ENCODE peak calls at places on chromosomes 16 and 17, in six cellular contexts. C is heart left ventricle; W is GM23338; L is esophagus squamous epithelium; N is CD8-positive, alpha-beta T cell; V is breast epithelium. P is an unnamed sample. For H3K4me1, the result is how much of the 10 kb centered on the place peaks cover.

GRCh38 chr17:180380-181212 is 854 bp downstream of the DOC2B start:
- DNase-seq in W (peak), N (peak), L (no peak), V (no peak), C (peak), P (peak)

GRCh38 chr17:61517265-61517664 is 65.0 kb downstream of the TBX4 start:
- DNase-seq in V (no peak), N (no peak), W (no peak), L (no peak), C (no peak), P (no peak)

GRCh38 chr17:82486186-82487084 is 27.9 kb downstream of the NARF start:
- DNase-seq in W (no peak), N (peak), L (no peak), V (no peak), C (no peak), P (no peak)

GRCh38 chr17:74478369-74479100 is 12.1 kb downstream of the CD300A start:
- DNase-seq in C (no peak), N (peak), W (no peak), V (no peak), L (no peak), P (peak)

GRCh38 chr17:41666336-41666680 is 22.4 kb upstream of the EIF1 start:
- DNase-seq in L (no peak), C (peak), W (peak), N (peak), V (peak), P (no peak)

GRCh38 chr16:2904100-2904921 is 7.4 kb upstream of the FLYWCH1 start:
- DNase-seq in W (peak), V (peak), N (peak), C (peak), L (no peak), P (peak)

GRCh38 chr17:82489117-82489516 is 30.4 kb upstream of the FOXK2 start:
- DNase-seq in N (no peak), W (no peak), C (peak), L (no peak), V (no peak), P (no peak)

GRCh38 chr16:66953462-66954096 is 7.5 kb upstream of the CES3 start:
- DNase-seq in N (no peak), W (no peak), L (no peak), C (no peak), V (no peak), P (no peak)

GRCh38 chr16:89944773-89945172 is 3.8 kb upstream of the DEF8 start:
- DNase-seq in L (no peak), V (no peak), C (no peak), N (no peak), W (no peak), P (no peak)

GRCh38 chr17:58455491-58455890 is 32.7 kb downstream of the HSF5 start:
- DNase-seq in W (no peak), N (no peak), V (no peak), C (no peak), L (no peak), P (no peak)

GRCh38 chr16:52592778-52593177 is 45.8 kb upstream of the TOX3 start:
- DNase-seq in C (no peak), N (no peak), L (no peak), V (no peak), W (no peak), P (no peak)

GRCh38 chr16:25052161-25052511 is 37.0 kb upstream of the ARHGAP17 start:
- DNase-seq in L (no peak), C (no peak), V (no peak), W (no peak), N (no peak), P (no peak)

GRCh38 chr16:19354371-19354770 is 63.3 kb upstream of the TMC5 start:
- DNase-seq in C (no peak), V (no peak), N (no peak), W (no peak), L (no peak), P (no peak)

GRCh38 chr16:14548933-14549788 is 80.9 kb downstream of the PARN start:
- DNase-seq in V (no peak), W (peak), L (no peak), C (no peak), N (no peak), P (no peak)

GRCh38 chr16:24577167-24577566 is 37.8 kb downstream of the RBBP6 start:
- DNase-seq in C (no peak), N (no peak), W (no peak), V (no peak), L (no peak), P (no peak)

GRCh38 chr17:72123496-72123963 is 2.7 kb downstream of the SOX9 start:
- DNase-seq in N (no peak), W (no peak), C (no peak), L (no peak), V (no peak), P (peak)

GRCh38 chr16:14502256-14502875 is 127.7 kb downstream of the PARN start:
- DNase-seq in C (no peak), L (no peak), V (no peak), W (no peak), N (no peak), P (no peak)

GRCh38 chr17:57275365-57275764 is 19.0 kb downstream of the MSI2 start:
- DNase-seq in C (no peak), N (no peak), L (no peak), W (no peak), V (no peak), P (no peak)

GRCh38 chr17:55825213-55825612 is 74.4 kb downstream of the PCTP start:
- DNase-seq in V (no peak), L (no peak), C (no peak), W (peak), N (no peak), P (no peak)

GRCh38 chr17:2170023-2170422 is 115.1 kb downstream of the HIC1 start:
- DNase-seq in L (no peak), N (no peak), C (no peak), V (no peak), W (peak), P (no peak)
- H3K4me1 ChIP-seq in L (under half), N (under half), C (under half), V (under half), W (under half), P (under half)

GRCh38 chr17:4540224-4541040 is 14.8 kb downstream of the MYBBP1A start:
- DNase-seq in W (peak), V (no peak), N (no peak), C (peak), L (no peak), P (peak)
- TF ChIP-seq CTCF in W (no peak), V (no peak), N (no peak), C (peak), L (no peak), P (no peak)

GRCh38 chr16:8961811-8962390 is 1.8 kb downstream of the USP7 start:
- DNase-seq in N (no peak), W (no peak), L (no peak), C (no peak), V (no peak), P (no peak)
- H3K4me1 ChIP-seq in N (half or more), W (half or more), L (under half), C (half or more), V (under half), P (under half)

GRCh38 chr17:81242421-81243332 is 3.6 kb downstream of the NDUFAF8 start:
- DNase-seq in L (no peak), V (no peak), C (no peak), W (no peak), N (no peak), P (no peak)

GRCh38 chr17:81243333-81243664 is 4.2 kb downstream of the NDUFAF8 start:
- DNase-seq in C (no peak), W (no peak), N (no peak), L (no peak), V (no peak), P (no peak)

GRCh38 chr17:81239714-81240555 is 817 bp downstream of the NDUFAF8 start:
- DNase-seq in L (no peak), N (peak), W (peak), C (no peak), V (no peak), P (peak)

GRCh38 chr17:81241203-81241602 is 2.1 kb downstream of the NDUFAF8 start:
- DNase-seq in V (no peak), W (no peak), L (no peak), N (no peak), C (no peak), P (no peak)

GRCh38 chr17:81241648-81242420 is 2.7 kb downstream of the NDUFAF8 start:
- DNase-seq in C (no peak), W (peak), V (peak), N (peak), L (no peak), P (peak)
- TF ChIP-seq CTCF in C (peak), W (peak), V (peak), N (peak), L (peak), P (peak)

GRCh38 chr17:29588561-29589411 is 662 bp downstream of the GIT1 start:
- DNase-seq in W (peak), V (no peak), L (no peak), C (peak), N (peak), P (peak)
- H3K4me1 ChIP-seq in W (under half), V (under half), L (half or more), C (half or more), N (half or more), P (under half)

DNA sequence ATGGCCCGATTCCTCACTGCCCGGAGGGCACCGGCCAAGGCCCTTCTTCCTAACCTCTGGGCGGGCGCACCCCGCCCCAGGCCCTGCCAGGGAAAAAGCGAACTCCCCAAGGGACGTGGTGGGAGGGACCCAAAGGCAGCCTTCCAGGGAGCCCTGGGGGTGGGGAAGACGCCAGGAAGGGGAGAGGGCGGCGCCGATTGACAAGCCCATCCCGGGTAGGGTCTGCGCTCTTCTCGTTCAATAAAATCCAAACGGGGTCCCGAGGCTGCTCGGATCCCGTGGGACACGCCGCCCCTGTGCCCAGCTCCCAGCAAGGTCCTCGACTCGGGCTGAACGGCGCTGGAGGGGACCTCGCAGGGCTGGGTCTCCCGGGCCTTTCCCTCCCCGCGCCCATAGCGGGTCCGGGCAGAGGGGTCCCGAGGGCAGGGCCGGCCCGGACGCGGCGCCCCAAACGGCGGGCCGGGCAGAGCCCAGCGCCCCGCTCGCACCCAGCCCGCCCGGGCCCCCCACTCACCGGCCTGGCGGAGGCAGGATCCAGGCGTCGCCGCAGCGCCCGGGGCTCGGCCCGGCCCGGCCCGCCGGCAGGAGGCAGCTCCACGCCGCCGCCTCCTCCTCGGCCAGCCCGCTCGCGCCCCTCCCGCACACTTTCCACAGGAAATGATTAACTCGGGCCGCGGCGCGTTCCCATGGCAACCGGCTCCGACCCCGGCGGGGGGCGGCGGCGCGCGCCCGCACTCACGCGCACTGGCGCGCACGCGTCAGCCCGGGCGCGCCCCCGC is at the start of gene KIFC3:
- DNase-seq in L (no peak), C (peak), V (no peak), W (peak), N (peak), P (peak)
- TF ChIP-seq CTCF in L (no peak), C (peak), V (no peak), W (no peak), N (no peak), P (no peak)